ENCODE peak calls at places on chromosomes 13 and 19, in six cellular contexts. J, V, L, B, W and H are unnamed samples.

GRCh38 chr13:39483326-39483725 is 119.7 kb downstream of the LHFPL6 start:
- DNase-seq in J (no peak), L (no peak), V (no peak), W (peak; percentile 33), B (no peak), H (no peak)

GRCh38 chr19:27974082-27974513 is 1238.9 kb downstream of the UQCRFS1 start:
- DNase-seq in V (peak; percentile 21), B (no peak), L (peak; percentile 63), J (peak; percentile 52), W (peak; percentile 42), H (no peak)

GRCh38 chr13:113839536-113840204 is 24.2 kb downstream of the GAS6 start:
- DNase-seq in B (no peak), V (peak; percentile 76), W (no peak), J (no peak), L (no peak), H (no peak)

GRCh38 chr13:27442071-27442647 is 8.2 kb downstream of the MTIF3 start:
- DNase-seq in J (no peak), V (peak; percentile 41), W (no peak), B (no peak), L (no peak), H (no peak)

GRCh38 chr13:68927387-68928026 is 1180.1 kb upstream of the ATXN8OS start:
- DNase-seq in W (no peak), J (peak; percentile 66), B (no peak), V (peak; percentile 1), L (peak; percentile 68), H (no peak)

GRCh38 chr19:17026041-17026658 is 460 bp downstream of the CPAMD8 start:
- DNase-seq in L (peak; percentile 20), B (no peak), W (no peak), V (peak; percentile 27), J (no peak), H (no peak)

GRCh38 chr13:37446503-37446902 is 152.1 kb downstream of the POSTN start:
- DNase-seq in J (no peak), V (no peak), L (peak; percentile 11), W (peak; percentile 97), B (peak; percentile 76), H (no peak)

GRCh38 chr19:9936151-9937000 is at the start of gene OLFM2:
- DNase-seq in J (peak; percentile 85), V (no peak), W (no peak), B (no peak), L (peak; percentile 55), H (peak; percentile 63)

GRCh38 chr13:50224534-50224933 is 209.3 kb downstream of the KCNRG start:
- DNase-seq in J (no peak), L (no peak), W (peak; percentile 39), V (no peak), B (no peak), H (peak; percentile 51)

GRCh38 chr13:113658836-113659235 is 838 bp upstream of the ATP4B start:
- DNase-seq in J (no peak), B (no peak), L (no peak), V (no peak), W (no peak), H (no peak)

GRCh38 chr19:29384676-29385075 is 141.1 kb upstream of the VSTM2B start:
- DNase-seq in L (no peak), V (no peak), B (no peak), W (no peak), J (peak; percentile 25), H (no peak)

GRCh38 chr13:50107205-50107604 is 92.0 kb downstream of the KCNRG start:
- DNase-seq in J (no peak), B (no peak), L (no peak), V (no peak), W (peak; percentile 21), H (no peak)

GRCh38 chr19:38319421-38320258 is at the start of gene KCNK6:
- DNase-seq in L (peak; percentile 63), V (peak; percentile 86), J (peak; percentile 66), W (peak; percentile 15), B (no peak), H (no peak)

GRCh38 chr13:33806470-33807248 is 11.3 kb upstream of the RFC3 start:
- DNase-seq in B (no peak), J (no peak), W (no peak), V (no peak), L (no peak), H (no peak)

GRCh38 chr19:54102421-54103169 is at the start of gene NDUFA3:
- DNase-seq in B (peak; percentile 96), J (peak; percentile 98), V (peak; percentile 97), W (peak; percentile 98), L (peak; percentile 99), H (peak; percentile 100)
- TF ChIP-seq CTCF in B (no peak), J (no peak), V (no peak), W (no peak), L (no peak), H (no peak)

GRCh38 chr19:6501740-6502648 is at the start of gene TUBB4A:
- DNase-seq in W (no peak), V (no peak), J (peak; percentile 50), B (no peak), L (peak; percentile 63), H (peak; percentile 88)
- TF ChIP-seq CTCF in W (no peak), V (no peak), J (no peak), B (no peak), L (no peak), H (peak; percentile 2)

DNA sequence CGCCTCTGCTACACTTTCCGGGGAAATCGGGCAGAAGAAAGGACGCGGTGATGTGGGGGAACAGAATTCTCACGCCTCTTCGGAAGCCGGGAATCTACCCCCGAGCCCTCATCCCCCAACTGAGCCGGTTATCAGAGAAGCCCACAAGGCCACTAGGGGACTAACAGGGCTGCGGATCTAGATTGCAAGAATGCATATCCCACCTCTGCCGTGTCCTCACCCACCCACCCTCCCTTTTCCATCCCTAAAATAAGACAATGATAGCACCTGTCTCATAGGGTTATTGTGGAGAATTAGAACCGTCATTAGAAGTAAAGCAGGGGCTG is 1.1 kb downstream of the IGFLR1 start:
- DNase-seq in B (no peak), J (no peak), V (no peak), W (no peak), L (no peak), H (no peak)
- TF ChIP-seq CTCF in B (no peak), J (no peak), V (no peak), W (no peak), L (no peak), H (no peak)

GRCh38 chr19:18898081-18898532 is 2.1 kb upstream of the CERS1 start:
- DNase-seq in B (no peak), V (no peak), L (peak; percentile 59), J (no peak), W (no peak), H (no peak)

GRCh38 chr19:18895038-18895827 is 725 bp downstream of the CERS1 start:
- DNase-seq in B (no peak), V (peak; percentile 22), L (peak; percentile 91), J (peak; percentile 78), W (peak; percentile 13), H (peak; percentile 70)

GRCh38 chr19:18897108-18898029 is 1.4 kb upstream of the CERS1 start:
- DNase-seq in V (no peak), W (no peak), J (no peak), B (no peak), L (no peak), H (no peak)

GRCh38 chr19:18895828-18896341 is at the start of gene CERS1:
- DNase-seq in J (peak; percentile 48), W (no peak), B (no peak), V (no peak), L (peak; percentile 80), H (no peak)

DNA sequence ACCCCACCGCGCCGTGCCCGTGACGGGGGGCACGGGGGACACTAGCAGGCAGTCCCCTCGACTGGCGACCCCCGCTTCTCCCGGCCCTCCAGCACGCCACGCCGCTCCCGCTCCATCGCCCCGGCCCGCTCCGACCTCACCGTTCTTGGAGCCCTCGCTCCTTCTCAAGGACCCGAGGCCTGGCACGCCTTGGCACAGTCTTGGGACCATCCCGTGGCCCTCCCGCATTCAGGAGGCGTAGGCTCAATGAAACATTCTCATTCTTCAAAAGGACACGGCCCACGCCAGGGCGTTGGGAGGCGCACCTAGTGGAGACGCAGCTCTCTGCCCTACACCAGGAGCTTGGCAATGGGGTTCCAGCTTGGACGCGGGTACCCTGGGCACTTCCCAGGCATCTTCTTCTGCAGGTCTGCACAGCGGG is 473 bp upstream of the CERS1 start:
- DNase-seq in W (no peak), B (no peak), J (peak; percentile 25), V (no peak), L (peak; percentile 22), H (no peak)
- TF ChIP-seq CTCF in W (peak; percentile 2), B (no peak), J (no peak), V (no peak), L (no peak), H (no peak)

DNA sequence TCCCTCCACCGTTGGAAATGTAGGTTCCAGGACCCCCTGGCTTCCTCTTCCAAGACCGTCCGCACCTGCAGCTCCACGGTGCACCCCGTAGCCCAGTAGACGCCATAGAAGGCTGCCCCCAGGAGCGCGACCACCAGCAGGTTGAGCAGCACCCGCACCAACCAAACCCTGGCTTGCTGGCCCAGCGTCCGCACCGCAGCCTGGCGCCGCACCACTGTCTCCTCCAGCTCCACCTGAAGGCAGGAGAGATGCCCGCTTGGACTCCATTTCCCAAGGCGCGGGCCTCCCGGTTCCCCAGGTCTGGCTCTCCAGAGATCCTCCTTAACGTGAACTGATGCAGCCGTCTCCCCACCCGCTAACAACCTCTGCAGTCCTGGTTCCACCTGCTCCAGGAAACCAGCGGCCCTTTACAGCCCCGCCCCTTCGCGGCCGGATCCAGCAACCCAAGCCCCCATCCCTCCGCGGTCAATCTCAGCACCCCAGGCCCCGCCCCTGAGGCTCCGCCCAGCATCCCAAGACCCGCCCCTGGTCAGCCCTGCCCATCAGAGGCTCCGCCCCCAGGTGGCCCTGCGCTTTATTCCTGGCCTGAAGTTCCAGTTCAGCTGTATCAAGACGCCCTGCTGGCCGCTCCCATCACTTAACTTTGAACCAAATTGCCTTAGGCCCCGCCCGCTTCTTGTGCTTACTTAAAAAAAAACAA is 5.0 kb upstream of the LENG1 start:
- DNase-seq in W (no peak), B (no peak), L (peak; percentile 70), J (peak; percentile 98), V (peak; percentile 92), H (peak; percentile 74)
- TF ChIP-seq CTCF in W (no peak), B (no peak), L (no peak), J (no peak), V (no peak), H (no peak)

GRCh38 chr13:80428344-80429096 is 87.6 kb upstream of the SPRY2 start:
- DNase-seq in B (no peak), W (no peak), J (no peak), V (no peak), L (no peak), H (no peak)

DNA sequence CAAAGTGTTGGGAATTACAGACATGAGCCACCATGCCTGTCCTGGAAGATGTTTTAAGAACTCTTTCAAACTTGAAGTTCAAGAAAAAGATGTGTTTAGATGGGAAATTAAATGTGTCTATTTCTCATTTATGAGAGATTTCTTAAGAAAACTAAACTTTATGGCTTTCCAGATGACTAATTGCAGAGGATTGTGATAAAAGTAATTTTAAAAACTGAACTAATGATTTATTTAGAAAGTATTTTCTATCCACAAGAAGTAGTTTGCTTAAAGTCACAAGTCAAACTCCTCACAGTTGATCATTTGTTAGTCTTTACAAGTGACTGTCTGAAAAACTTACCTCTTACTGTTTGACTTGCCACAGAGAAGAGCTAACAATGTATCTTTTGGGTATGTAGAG is 89.6 kb upstream of the SPRY2 start:
- DNase-seq in J (no peak), V (no peak), B (no peak), W (no peak), L (no peak), H (no peak)
- TF ChIP-seq CTCF in J (no peak), V (no peak), B (no peak), W (no peak), L (no peak), H (no peak)